ENCODE peak calls at places on chromosomes 13 and 19, in four cellular contexts. One of them, this sample, is unnamed.

GRCh38 chr13:113649212-113649611 is 8.8 kb downstream of the ATP4B start:
- DNase-seq in EH: no peak
- DNase-seq in nucleus accumbens: no peak
- DNase-seq in WTC11: peak
- DNase-seq in this sample: peak

GRCh38 chr19:571127-571974 is 1.0 kb upstream of the BSG start:
- DNase-seq in nucleus accumbens: no peak
- DNase-seq in EH: peak
- DNase-seq in WTC11: peak
- DNase-seq in this sample: peak

GRCh38 chr13:39961036-39961435 is 305.6 kb downstream of the COG6 start:
- DNase-seq in WTC11: no peak
- DNase-seq in nucleus accumbens: no peak
- DNase-seq in EH: no peak
- DNase-seq in this sample: no peak

GRCh38 chr19:11538232-11539036 is at the start of gene CNN1:
- DNase-seq in EH: peak
- DNase-seq in WTC11: peak
- DNase-seq in nucleus accumbens: no peak
- DNase-seq in this sample: peak

GRCh38 chr19:46487178-46487801 is 8.4 kb downstream of the PNMA8B start:
- DNase-seq in EH: no peak
- DNase-seq in nucleus accumbens: no peak
- DNase-seq in WTC11: peak
- DNase-seq in this sample: no peak

GRCh38 chr13:32443111-32443510 is 15.2 kb upstream of the N4BP2L1 start:
- DNase-seq in EH: peak
- DNase-seq in nucleus accumbens: no peak
- DNase-seq in WTC11: no peak
- DNase-seq in this sample: peak

GRCh38 chr13:41428155-41428554 is 29.2 kb upstream of the RGCC start:
- DNase-seq in WTC11: peak
- DNase-seq in EH: no peak
- DNase-seq in nucleus accumbens: peak
- DNase-seq in this sample: peak

GRCh38 chr13:40624338-40624737 is 42.1 kb downstream of the FOXO1 start:
- DNase-seq in EH: peak
- DNase-seq in WTC11: no peak
- DNase-seq in nucleus accumbens: no peak
- DNase-seq in this sample: peak

GRCh38 chr19:55083004-55083850 is 7.6 kb downstream of the EPS8L1 start:
- DNase-seq in WTC11: peak
- DNase-seq in nucleus accumbens: no peak
- DNase-seq in EH: no peak
- DNase-seq in this sample: peak

GRCh38 chr13:49528161-49528560 is 32.4 kb downstream of the PHF11 start:
- DNase-seq in WTC11: no peak
- DNase-seq in EH: no peak
- DNase-seq in nucleus accumbens: no peak
- DNase-seq in this sample: no peak

GRCh38 chr13:76856141-76856571 is 30.0 kb downstream of the KCTD12 start:
- DNase-seq in EH: peak
- DNase-seq in nucleus accumbens: no peak
- DNase-seq in WTC11: no peak
- DNase-seq in this sample: no peak

GRCh38 chr13:93862259-93862658 is 617.2 kb downstream of the DCT start:
- DNase-seq in EH: peak
- DNase-seq in nucleus accumbens: no peak
- DNase-seq in WTC11: no peak
- DNase-seq in this sample: no peak

GRCh38 chr13:66992183-66992582 is 238.0 kb downstream of the PCDH9 start:
- DNase-seq in WTC11: no peak
- DNase-seq in nucleus accumbens: no peak
- DNase-seq in EH: no peak
- DNase-seq in this sample: no peak

GRCh38 chr19:19034204-19034624 is 811 bp downstream of the ARMC6 start:
- DNase-seq in EH: peak
- DNase-seq in nucleus accumbens: peak
- DNase-seq in WTC11: peak
- DNase-seq in this sample: peak

GRCh38 chr19:32465176-32465575 is 59.6 kb downstream of the DPY19L3 start:
- DNase-seq in EH: no peak
- DNase-seq in WTC11: no peak
- DNase-seq in nucleus accumbens: no peak
- DNase-seq in this sample: no peak